ENCODE peak calls at places on chromosomes 11 and 22, in nine cellular contexts. R is transverse colon; D is activated naive CD4-positive, alpha-beta T cell treated with anti-CD3 and anti-CD28 coated beads, Interleukin-2, amount 50 U/mL, for 16 hours; W is stimulated activated CD8-positive, alpha-beta memory T cell treated with anti-CD3 and anti-CD28 coated beads, Interleukin-15, amount 100 ng/mL, for 1 hour; E is mammary epithelial cell; L is amygdala; Y is GM04503; I is HFFc6; U is NCI-H1105 treated with DMSO at 0.1 percent for 48 hours. C is an unnamed sample.

GRCh38 chr11:68139395-68139794 is 18.2 kb upstream of the CHKA start:
- DNase-seq in L (no peak), I (no peak), U (no peak), E (no peak), Y (no peak), W (no peak), R (no peak), D (no peak), C (no peak)

GRCh38 chr22:48605856-48606255 is 1221.8 kb downstream of the BRD1 start:
- DNase-seq in Y (no peak), E (no peak), D (no peak), U (no peak), W (no peak), L (no peak), I (no peak), R (no peak), C (no peak)

GRCh38 chr22:24417901-24418641 is 9.3 kb upstream of the ADORA2A start:
- DNase-seq in D (no peak), R (no peak), E (no peak), U (no peak), W (no peak), L (no peak), Y (no peak), I (no peak), C (peak; percentile 22)

GRCh38 chr11:74681686-74682651 is 49.3 kb downstream of the CHRDL2 start:
- DNase-seq in D (no peak), W (no peak), L (peak; percentile 20), Y (no peak), E (no peak), R (peak; percentile 26), I (no peak), U (peak; percentile 24), C (peak; percentile 78)

GRCh38 chr11:93738647-93739081 is 2.6 kb downstream of the TAF1D start:
- DNase-seq in R (no peak), U (no peak), L (no peak), Y (no peak), E (peak; percentile 41), W (no peak), I (no peak), D (no peak), C (no peak)

GRCh38 chr11:1017269-1018005 is 19.1 kb downstream of the MUC6 start:
- DNase-seq in E (peak; percentile 12), R (no peak), Y (no peak), U (no peak), L (no peak), D (no peak), I (peak; percentile 3), W (no peak), C (no peak)

GRCh38 chr11:40986320-40986719 is 473.1 kb downstream of the LRRC4C start:
- DNase-seq in D (no peak), Y (no peak), I (no peak), W (no peak), R (no peak), U (no peak), L (no peak), E (peak; percentile 56), C (no peak)

GRCh38 chr11:706439-706956 is 467 bp downstream of the EPS8L2 start:
- DNase-seq in E (peak; percentile 73), Y (no peak), R (peak; percentile 64), L (no peak), W (no peak), D (no peak), I (peak; percentile 33), U (no peak), C (peak; percentile 36)

GRCh38 chr11:20201231-20201630 is 41.0 kb upstream of the DBX1 start:
- DNase-seq in W (no peak), E (no peak), D (no peak), U (no peak), R (no peak), I (no peak), L (no peak), Y (no peak), C (no peak)

GRCh38 chr11:60860943-60861342 is 5.2 kb upstream of the PTGDR2 start:
- DNase-seq in Y (no peak), L (peak; percentile 41), U (no peak), I (no peak), D (no peak), R (no peak), W (no peak), E (no peak), C (no peak)

GRCh38 chr11:86902345-86902744 is 52.9 kb downstream of the FZD4 start:
- DNase-seq in U (no peak), L (no peak), W (no peak), E (no peak), R (no peak), D (no peak), I (no peak), Y (no peak), C (no peak)

GRCh38 chr11:117921893-117922292 is 7.3 kb downstream of the TMPRSS13 start:
- DNase-seq in U (no peak), L (no peak), Y (no peak), E (no peak), D (no peak), I (no peak), R (no peak), W (no peak), C (no peak)

GRCh38 chr22:50169181-50169759 is 1.3 kb upstream of the PANX2 start:
- DNase-seq in R (no peak), U (no peak), Y (no peak), I (no peak), D (no peak), E (no peak), W (no peak), L (no peak), C (no peak)

GRCh38 chr11:71207996-71208774 is 44.2 kb downstream of the SHANK2 start:
- DNase-seq in E (no peak), U (no peak), I (no peak), D (no peak), R (no peak), W (no peak), L (no peak), Y (no peak), C (no peak)

GRCh38 chr11:17098038-17098437 is 20.6 kb upstream of the RPS13 start:
- DNase-seq in D (no peak), I (no peak), R (no peak), W (no peak), Y (no peak), L (no peak), E (no peak), U (no peak), C (no peak)

C was measured in left ventricle myocardium superior.